ENCODE peak calls at places on chromosomes 6 and 20, in six cellular contexts. S is activated naive CD4-positive, alpha-beta T cell; P is left lung; W is heart right ventricle; E is neural progenitor cell; T is stimulated activated naive CD4-positive, alpha-beta T cell treated with Interleukin-2 at 50 U/mL for 16 hours. M is an unnamed sample.

GRCh38 chr6:144195671-144196070 is 45.4 kb downstream of the STX11 start:
- DNase-seq in S (no peak), P (no peak), W (no peak), E (no peak), T (no peak), M (no peak)

GRCh38 chr6:117440558-117441525 is 15.1 kb upstream of the ROS1 start:
- DNase-seq in S (no peak), P (no peak), W (no peak), E (no peak), T (no peak), M (no peak)

GRCh38 chr6:163336961-163337360 is 77.6 kb upstream of the QKI start:
- DNase-seq in S (no peak), P (no peak), W (no peak), E (no peak), T (no peak), M (no peak)

GRCh38 chr6:1103945-1104623 is 207.8 kb upstream of the FOXQ1 start:
- DNase-seq in S (no peak), P (no peak), W (no peak), E (peak), T (no peak), M (no peak)

GRCh38 chr6:3970097-3970496 is 108.8 kb downstream of the FAM217A start:
- DNase-seq in S (no peak), P (no peak), W (no peak), E (no peak), T (no peak), M (no peak)

GRCh38 chr6:20846602-20847028 is 312.4 kb downstream of the CDKAL1 start:
- DNase-seq in S (no peak), P (no peak), W (no peak), E (no peak), T (no peak), M (no peak)

GRCh38 chr20:39983183-39983582 is 705.9 kb downstream of the MAFB start:
- DNase-seq in S (no peak), P (no peak), W (no peak), E (no peak), T (no peak), M (no peak)

GRCh38 chr6:77337392-77337791 is 125.9 kb downstream of the HTR1B start:
- DNase-seq in S (no peak), P (no peak), W (no peak), E (no peak), T (no peak), M (no peak)

GRCh38 chr20:43533060-43533459 is 25.6 kb downstream of the L3MBTL1 start:
- DNase-seq in S (no peak), P (no peak), W (no peak), E (no peak), T (no peak), M (no peak)

GRCh38 chr6:88161921-88162320 is 4.2 kb downstream of the CNR1 start:
- DNase-seq in S (no peak), P (no peak), W (no peak), E (no peak), T (no peak), M (no peak)

GRCh38 chr6:1336246-1336843 is 24.4 kb downstream of the FOXQ1 start:
- DNase-seq in S (no peak), P (no peak), W (no peak), E (peak), T (no peak), M (no peak)

GRCh38 chr6:143775326-143775725 is 67.8 kb upstream of the LTV1 start:
- DNase-seq in S (no peak), P (no peak), W (peak), E (no peak), T (no peak), M (no peak)

GRCh38 chr6:162726997-162727346 is 594 bp downstream of the PRKN start:
- DNase-seq in S (no peak), P (no peak), W (no peak), E (no peak), T (no peak), M (no peak)

GRCh38 chr6:85464260-85464644 is 14.4 kb downstream of the NT5E start:
- DNase-seq in S (no peak), P (no peak), W (no peak), E (no peak), T (peak), M (no peak)